ENCODE peak calls at places on chromosomes 11 and 22, in seven cellular contexts. U is HepG2, I is GM12891, Z is K562, X is H1, Q is GM12878, C is SK-N-SH. T is an unnamed sample.

GRCh38 chr11:120142072-120142423 is 4.1 kb upstream of the TRIM29 start:
- DNase-seq in C (no peak), X (peak), I (no peak), U (no peak), Q (no peak), Z (no peak), T (no peak)

GRCh38 chr11:100774132-100774531 is 87.0 kb downstream of the ARHGAP42 start:
- DNase-seq in I (no peak), Q (no peak), C (no peak), Z (no peak), U (no peak), X (no peak), T (no peak)

GRCh38 chr11:46521947-46522681 is 71.7 kb downstream of the AMBRA1 start:
- DNase-seq in X (no peak), U (no peak), Q (no peak), I (no peak), C (no peak), Z (no peak), T (no peak)

GRCh38 chr11:78266451-78266850 is 77.7 kb downstream of the USP35 start:
- DNase-seq in U (no peak), X (no peak), I (no peak), C (no peak), Z (no peak), Q (no peak), T (no peak)

GRCh38 chr11:47617417-47617809 is 23.2 kb upstream of the C1QTNF4 start:
- DNase-seq in Z (no peak), Q (no peak), X (no peak), I (no peak), C (no peak), U (no peak), T (no peak)

GRCh38 chr11:60305906-60306619 is 21.0 kb upstream of the MS4A6E start:
- DNase-seq in I (no peak), U (no peak), C (no peak), Q (no peak), X (no peak), Z (no peak), T (no peak)

GRCh38 chr22:19448739-19449421 is 1.4 kb upstream of the C22orf39 start:
- DNase-seq in Q (no peak), C (no peak), X (no peak), Z (peak), I (no peak), U (no peak), T (no peak)

GRCh38 chr22:35961480-35961902 is 67.1 kb downstream of the RBFOX2 start:
- DNase-seq in C (peak), X (peak), U (no peak), Z (no peak), I (no peak), Q (no peak), T (no peak)

GRCh38 chr11:45021692-45022130 is 71.0 kb upstream of the TP53I11 start:
- DNase-seq in I (no peak), Z (no peak), C (peak), U (no peak), X (peak), Q (no peak), T (no peak)

GRCh38 chr11:44680982-44681597 is 45.7 kb upstream of the TSPAN18 start:
- DNase-seq in C (no peak), Z (no peak), X (no peak), Q (no peak), U (no peak), I (no peak), T (no peak)

GRCh38 chr11:116110802-116111201 is 606.6 kb upstream of the CADM1 start:
- DNase-seq in Q (no peak), C (no peak), X (no peak), Z (no peak), U (no peak), I (no peak), T (no peak)

GRCh38 chr11:57514538-57515331 is 767 bp downstream of the SLC43A1 start:
- DNase-seq in I (peak), U (peak), Q (no peak), C (peak), X (peak), Z (peak), T (peak)

GRCh38 chr11:121418625-121419114 is 33.4 kb upstream of the SORL1 start:
- DNase-seq in C (no peak), X (no peak), Z (no peak), I (no peak), U (no peak), Q (no peak), T (no peak)

GRCh38 chr11:87417951-87418350 is 380.2 kb downstream of the TMEM135 start:
- DNase-seq in X (no peak), I (no peak), Z (no peak), U (no peak), Q (no peak), C (no peak), T (no peak)

GRCh38 chr11:83734120-83734519 is 448.0 kb upstream of the CCDC90B start:
- DNase-seq in U (no peak), I (no peak), Z (no peak), X (no peak), C (no peak), Q (no peak), T (no peak)

GRCh38 chr22:44648085-44648820 is 53.8 kb upstream of the PRR5 start:
- DNase-seq in I (no peak), Q (no peak), X (no peak), C (peak), Z (no peak), U (no peak), T (no peak)

GRCh38 chr22:46033256-46034200 is 56.6 kb upstream of the WNT7B start:
- DNase-seq in Z (no peak), X (no peak), I (no peak), C (no peak), Q (no peak), U (no peak), T (no peak)

GRCh38 chr11:29780756-29781155 is 236.1 kb downstream of the KCNA4 start:
- DNase-seq in X (no peak), Z (no peak), I (no peak), Q (no peak), C (no peak), U (no peak), T (no peak)

GRCh38 chr11:29328961-29329441 is 687.8 kb downstream of the KCNA4 start:
- DNase-seq in U (peak), X (no peak), I (no peak), Q (no peak), Z (no peak), C (peak), T (no peak)

GRCh38 chr11:36109850-36110606 is 166.2 kb downstream of the LDLRAD3 start:
- DNase-seq in Z (no peak), I (peak), U (no peak), C (no peak), Q (no peak), X (no peak), T (no peak)

GRCh38 chr11:134758342-134758931 is 346.4 kb upstream of the B3GAT1 start:
- DNase-seq in Q (no peak), U (no peak), Z (no peak), I (no peak), X (no peak), C (no peak), T (no peak)

GRCh38 chr11:8355418-8355742 is 91.7 kb upstream of the LMO1 start:
- DNase-seq in Z (no peak), Q (no peak), U (no peak), I (no peak), X (no peak), C (no peak), T (no peak)

GRCh38 chr11:42077794-42078193 is 618.3 kb upstream of the LRRC4C start:
- DNase-seq in Q (no peak), Z (no peak), X (no peak), I (no peak), U (no peak), C (no peak), T (no peak)

GRCh38 chr11:81220166-81220895 is 1513.3 kb downstream of the FAM181B start:
- DNase-seq in Q (no peak), I (no peak), Z (no peak), X (no peak), C (no peak), U (no peak), T (no peak)

GRCh38 chr11:108973402-108974119 is 308.7 kb downstream of the DDX10 start:
- DNase-seq in U (no peak), X (no peak), Q (no peak), C (no peak), Z (no peak), I (no peak), T (no peak)

GRCh38 chr11:59226396-59226795 is 13.7 kb upstream of the MPEG1 start:
- DNase-seq in Q (no peak), U (no peak), X (no peak), Z (no peak), C (no peak), I (no peak), T (no peak)

GRCh38 chr11:69595805-69596665 is 44.9 kb upstream of the CCND1 start:
- DNase-seq in Z (no peak), C (no peak), U (no peak), X (no peak), I (no peak), Q (no peak), T (no peak)

GRCh38 chr11:64872790-64873488 is 5.5 kb downstream of the EHD1 start:
- DNase-seq in X (no peak), U (peak), Q (no peak), C (no peak), Z (no peak), I (no peak), T (no peak)

GRCh38 chr11:11798586-11799438 is 43.0 kb upstream of the USP47 start:
- DNase-seq in Z (peak), C (peak), U (peak), I (peak), X (peak), Q (no peak), T (no peak)

GRCh38 chr11:10892250-10892649 is 34.4 kb upstream of the ZBED5 start:
- DNase-seq in U (no peak), I (no peak), C (no peak), Q (no peak), X (no peak), Z (no peak), T (no peak)

GRCh38 chr22:25970348-25970995 is 198.8 kb upstream of the SEZ6L start:
- DNase-seq in Z (no peak), X (no peak), Q (no peak), I (no peak), U (no peak), C (no peak), T (no peak)

GRCh38 chr22:17782158-17782557 is 7.9 kb upstream of the BID start:
- DNase-seq in I (no peak), Z (no peak), Q (no peak), C (no peak), X (no peak), U (no peak), T (no peak)

GRCh38 chr22:17781319-17782031 is 7.2 kb upstream of the BID start:
- DNase-seq in C (peak), U (peak), I (no peak), Z (no peak), Q (peak), X (no peak), T (peak)

GRCh38 chr22:17783317-17783716 is 9.0 kb upstream of the BID start:
- DNase-seq in C (no peak), I (no peak), X (no peak), U (no peak), Q (no peak), Z (no peak), T (no peak)

GRCh38 chr22:17783773-17784480 is 9.7 kb upstream of the BID start:
- DNase-seq in I (no peak), U (no peak), X (no peak), Z (no peak), Q (no peak), C (peak), T (no peak)

DNA sequence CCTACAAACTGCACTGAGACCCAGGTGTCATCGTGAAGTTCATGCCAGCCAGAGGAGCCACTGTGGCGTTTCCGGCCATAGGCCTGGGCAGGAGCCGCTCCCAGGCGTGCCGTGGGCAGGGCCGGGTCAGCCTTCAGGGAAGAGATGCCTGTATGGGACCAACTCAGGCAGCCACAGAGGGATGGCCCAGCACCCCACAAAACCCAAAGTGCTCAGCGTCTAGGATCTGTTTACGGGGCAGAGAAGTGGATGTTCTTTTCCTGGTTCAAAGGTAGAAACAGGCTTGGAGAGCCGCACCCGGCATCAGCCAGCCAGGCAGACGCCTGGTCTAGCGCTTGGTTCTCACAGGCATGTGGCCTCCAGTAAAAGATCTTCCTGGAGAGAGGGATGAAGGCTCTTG is 8.4 kb upstream of the BID start:
- DNase-seq in Z (no peak), X (no peak), U (no peak), Q (no peak), C (no peak), I (no peak), T (no peak)
- TF ChIP-seq POLR2AphosphoS5 in Z (no peak), X (no peak), U (no peak), Q (no peak), C (no peak), I (no peak), T (no peak)

GRCh38 chr22:38239101-38239761 is 33.6 kb downstream of the TMEM184B start:
- DNase-seq in I (no peak), Z (no peak), Q (no peak), X (no peak), U (no peak), C (no peak), T (no peak)
- TF ChIP-seq TAF1 in I (no peak), Z (no peak), Q (no peak), X (no peak), U (no peak), C (no peak), T (no peak)

GRCh38 chr22:31870890-31871289 is 73.4 kb upstream of the YWHAH start:
- DNase-seq in U (no peak), Z (no peak), X (no peak), Q (no peak), C (no peak), I (no peak), T (no peak)
- TF ChIP-seq POLR2AphosphoS5 in U (no peak), Z (no peak), X (no peak), Q (no peak), C (no peak), I (no peak), T (no peak)

GRCh38 chr11:123221611-123222010 is 26.6 kb upstream of the CLMP start:
- DNase-seq in X (no peak), C (no peak), U (no peak), I (no peak), Z (no peak), Q (no peak), T (no peak)
- TF ChIP-seq TAF1 in X (no peak), C (no peak), U (no peak), I (no peak), Z (no peak), Q (no peak), T (no peak)

GRCh38 chr11:6498121-6498520 is 1.0 kb downstream of the DNHD1 start:
- DNase-seq in Z (no peak), U (no peak), Q (no peak), I (no peak), C (no peak), X (no peak), T (no peak)

GRCh38 chr11:6498544-6498943 is 1.5 kb downstream of the DNHD1 start:
- DNase-seq in X (no peak), I (no peak), U (no peak), Z (no peak), C (no peak), Q (no peak), T (no peak)

GRCh38 chr11:6505577-6506240 is 8.6 kb downstream of the DNHD1 start:
- DNase-seq in C (peak), U (peak), I (no peak), Z (peak), Q (no peak), X (no peak), T (no peak)

GRCh38 chr11:6497069-6497839 is at the start of gene DNHD1:
- DNase-seq in Q (no peak), Z (peak), C (no peak), I (no peak), X (peak), U (no peak), T (no peak)

GRCh38 chr11:6502382-6502781 is 5.3 kb downstream of the DNHD1 start:
- DNase-seq in U (no peak), I (no peak), X (no peak), Q (no peak), C (no peak), Z (no peak), T (no peak)
- TF ChIP-seq POLR2AphosphoS5 in U (no peak), I (no peak), X (no peak), Q (no peak), C (no peak), Z (no peak), T (no peak)

GRCh38 chr22:33328789-33329296 is 270.7 kb upstream of the SYN3 start:
- DNase-seq in C (no peak), X (no peak), Z (no peak), I (no peak), Q (no peak), U (peak), T (no peak)

GRCh38 chr22:33324228-33324627 is 266.0 kb upstream of the SYN3 start:
- DNase-seq in X (no peak), I (no peak), C (no peak), Z (no peak), U (no peak), Q (no peak), T (no peak)

GRCh38 chr22:33327348-33327860 is 269.2 kb upstream of the SYN3 start:
- DNase-seq in Q (no peak), C (no peak), I (no peak), U (no peak), Z (no peak), X (no peak), T (no peak)

GRCh38 chr22:33326540-33327295 is 268.5 kb upstream of the SYN3 start:
- DNase-seq in Q (no peak), C (no peak), U (no peak), Z (no peak), I (no peak), X (no peak), T (no peak)

GRCh38 chr22:33325232-33326004 is 267.2 kb upstream of the SYN3 start:
- DNase-seq in C (no peak), X (no peak), Q (peak), I (peak), U (no peak), Z (no peak), T (peak)
- TF ChIP-seq TAF1 in C (no peak), X (no peak), Q (peak), I (no peak), U (no peak), Z (no peak), T (no peak)

DNA sequence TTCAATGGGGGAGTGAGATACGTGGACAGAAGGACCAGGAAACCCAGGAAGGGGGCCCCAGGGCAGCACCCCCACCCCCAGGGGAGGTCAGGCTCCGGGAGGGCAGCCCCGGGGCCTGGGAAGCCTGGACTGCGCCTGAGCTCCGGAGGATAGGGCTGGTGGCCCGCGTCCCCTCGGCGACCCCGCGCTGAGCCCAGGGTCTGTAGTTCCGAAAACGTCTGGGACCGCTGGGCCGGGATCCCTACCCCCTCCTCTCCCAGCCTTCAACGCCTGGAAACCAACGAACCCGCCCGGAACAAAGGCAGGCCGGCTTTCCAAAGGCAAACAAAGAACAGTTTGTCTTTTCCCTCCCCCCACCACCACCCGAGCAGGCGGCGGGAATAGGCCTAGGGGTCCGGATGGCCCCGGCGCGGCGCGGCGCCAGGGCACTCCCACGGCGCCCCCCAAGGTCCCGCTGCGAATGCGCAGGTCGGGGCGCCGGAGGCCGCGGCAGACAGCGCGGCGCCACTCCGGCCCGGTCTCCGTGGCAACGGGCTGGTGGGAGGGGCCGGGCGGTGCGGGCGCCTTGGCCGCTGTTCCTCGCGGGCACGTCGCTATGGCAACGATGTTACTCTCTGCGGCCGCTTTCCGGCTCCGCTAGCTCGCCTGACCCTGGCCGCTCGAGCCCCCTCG is 58.5 kb downstream of the IGLL1 start:
- DNase-seq in U (peak), Z (peak), C (peak), I (peak), Q (peak), X (peak), T (peak)
- TF ChIP-seq POLR2AphosphoS5 in U (peak), Z (no peak), C (peak), I (no peak), Q (no peak), X (no peak), T (no peak)

GRCh38 chr11:128172046-128172878 is 415.1 kb downstream of the ETS1 start:
- DNase-seq in I (peak), C (peak), Q (peak), Z (peak), U (peak), X (peak), T (peak)
- TF ChIP-seq TAF1 in I (no peak), C (no peak), Q (no peak), Z (no peak), U (no peak), X (no peak), T (no peak)

GRCh38 chr11:27622541-27623300 is 77.5 kb downstream of the BDNF start:
- DNase-seq in I (no peak), Q (no peak), C (no peak), X (no peak), Z (no peak), U (no peak), T (no peak)
- TF ChIP-seq POLR2AphosphoS5 in I (no peak), Q (no peak), C (no peak), X (peak), Z (no peak), U (no peak), T (no peak)

DNA sequence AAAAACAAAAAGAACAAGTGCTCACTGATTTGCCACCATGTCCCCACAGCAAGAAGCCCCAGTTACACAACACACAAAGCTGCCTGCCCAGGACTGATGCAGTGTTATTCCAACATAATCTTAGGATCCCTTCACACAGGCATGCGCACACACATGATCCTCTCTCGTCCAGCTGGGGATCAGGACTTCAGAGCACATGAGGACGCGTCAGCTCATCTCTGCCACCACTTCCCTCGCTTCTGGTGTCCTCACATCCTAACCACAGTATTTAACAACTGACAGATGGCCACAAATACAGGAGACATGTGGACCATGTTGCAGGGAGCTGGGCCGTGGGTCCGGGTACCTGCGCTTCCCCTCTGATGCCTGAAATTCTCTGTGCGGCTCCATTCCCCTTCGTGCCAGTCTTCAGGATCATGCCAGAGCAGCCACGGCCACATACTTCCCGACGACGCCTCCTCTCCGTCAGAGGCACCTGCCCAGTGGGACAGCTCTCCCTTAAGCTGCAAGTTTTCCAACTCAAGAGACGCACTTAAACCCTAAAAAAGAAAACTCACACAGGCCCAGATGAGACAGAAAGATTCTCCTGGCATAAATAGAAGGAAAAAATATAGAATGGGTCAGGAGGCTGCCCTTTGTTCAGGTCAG is 68.3 kb downstream of the PACSIN2 start:
- DNase-seq in Z (no peak), X (no peak), I (no peak), C (no peak), U (no peak), Q (no peak), T (no peak)
- TF ChIP-seq TAF1 in Z (no peak), X (no peak), I (no peak), C (no peak), U (no peak), Q (no peak), T (no peak)